ENCODE peak calls at places on chromosomes 11 and 22, in four cellular contexts. One of them, this sample, is unnamed.
A peak's percentile ranks its signal among the peaks of the same experiment; 100 is the strongest.

GRCh38 chr11:73623651-73624050 is 22.7 kb upstream of the PLEKHB1 start:
- DNase-seq in fibroblast of mammary gland: no peak
- DNase-seq in testis: no peak
- DNase-seq in CD8-positive, alpha-beta T cell: no peak
- DNase-seq in this sample: no peak

GRCh38 chr22:23268139-23268712 is 87.9 kb downstream of the BCR start:
- DNase-seq in fibroblast of mammary gland: no peak
- DNase-seq in testis: no peak
- DNase-seq in CD8-positive, alpha-beta T cell: no peak
- DNase-seq in this sample: no peak

GRCh38 chr11:20116825-20117224 is 43.5 kb downstream of the DBX1 start:
- DNase-seq in fibroblast of mammary gland: no peak
- DNase-seq in testis: no peak
- DNase-seq in CD8-positive, alpha-beta T cell: no peak
- DNase-seq in this sample: no peak

GRCh38 chr11:78031629-78032028 is 8.6 kb upstream of the KCTD14 start:
- DNase-seq in fibroblast of mammary gland: no peak
- DNase-seq in testis: no peak
- DNase-seq in CD8-positive, alpha-beta T cell: no peak
- DNase-seq in this sample: no peak

GRCh38 chr11:125433454-125434121 is 62.5 kb downstream of the FEZ1 start:
- DNase-seq in fibroblast of mammary gland: peak; percentile 51
- DNase-seq in testis: peak; percentile 60
- DNase-seq in CD8-positive, alpha-beta T cell: no peak
- DNase-seq in this sample: no peak

GRCh38 chr22:23180893-23181762 is 819 bp downstream of the BCR start:
- DNase-seq in fibroblast of mammary gland: no peak
- DNase-seq in testis: no peak
- DNase-seq in CD8-positive, alpha-beta T cell: peak; percentile 32
- DNase-seq in this sample: no peak

GRCh38 chr11:35116762-35117588 is 22.0 kb upstream of the CD44 start:
- DNase-seq in fibroblast of mammary gland: peak; percentile 81
- DNase-seq in testis: no peak
- DNase-seq in CD8-positive, alpha-beta T cell: no peak
- DNase-seq in this sample: peak; percentile 71

GRCh38 chr11:129625930-129626329 is 189.7 kb upstream of the TMEM45B start:
- DNase-seq in fibroblast of mammary gland: no peak
- DNase-seq in testis: no peak
- DNase-seq in CD8-positive, alpha-beta T cell: no peak
- DNase-seq in this sample: no peak

GRCh38 chr11:104327864-104328513 is 164.0 kb upstream of the PDGFD start:
- DNase-seq in fibroblast of mammary gland: no peak
- DNase-seq in testis: peak; percentile 34
- DNase-seq in CD8-positive, alpha-beta T cell: no peak
- DNase-seq in this sample: no peak

GRCh38 chr22:39252461-39253391 is 7.9 kb upstream of the PDGFB start:
- DNase-seq in fibroblast of mammary gland: peak; percentile 18
- DNase-seq in testis: no peak
- DNase-seq in CD8-positive, alpha-beta T cell: no peak
- DNase-seq in this sample: no peak

GRCh38 chr11:118092907-118093571 is 6.3 kb upstream of the SMIM35 start:
- DNase-seq in fibroblast of mammary gland: no peak
- DNase-seq in testis: no peak
- DNase-seq in CD8-positive, alpha-beta T cell: no peak
- DNase-seq in this sample: no peak

GRCh38 chr11:16000065-16000464 is 356.3 kb downstream of the SOX6 start:
- DNase-seq in fibroblast of mammary gland: peak; percentile 85
- DNase-seq in testis: no peak
- DNase-seq in CD8-positive, alpha-beta T cell: no peak
- DNase-seq in this sample: peak; percentile 16

GRCh38 chr22:46031965-46032851 is 55.2 kb upstream of the WNT7B start:
- DNase-seq in fibroblast of mammary gland: no peak
- DNase-seq in testis: no peak
- DNase-seq in CD8-positive, alpha-beta T cell: no peak
- DNase-seq in this sample: no peak

GRCh38 chr11:45569776-45570175 is 95.6 kb downstream of the CHST1 start:
- DNase-seq in fibroblast of mammary gland: no peak
- DNase-seq in testis: no peak
- DNase-seq in CD8-positive, alpha-beta T cell: no peak
- DNase-seq in this sample: no peak

GRCh38 chr22:31911565-31912401 is 32.6 kb upstream of the YWHAH start:
- DNase-seq in fibroblast of mammary gland: peak; percentile 7
- DNase-seq in testis: no peak
- DNase-seq in CD8-positive, alpha-beta T cell: no peak
- DNase-seq in this sample: no peak

GRCh38 chr11:17599460-17599925 is 52.4 kb downstream of the OTOG start:
- DNase-seq in fibroblast of mammary gland: no peak
- DNase-seq in testis: peak; percentile 6
- DNase-seq in CD8-positive, alpha-beta T cell: no peak
- DNase-seq in this sample: no peak

GRCh38 chr22:28015676-28016601 is 96.9 kb upstream of the PITPNB start:
- DNase-seq in fibroblast of mammary gland: no peak
- DNase-seq in testis: no peak
- DNase-seq in CD8-positive, alpha-beta T cell: no peak
- DNase-seq in this sample: no peak

GRCh38 chr22:50247748-50248147 is 2.9 kb upstream of the TUBGCP6 start:
- DNase-seq in fibroblast of mammary gland: peak; percentile 60
- DNase-seq in testis: peak; percentile 56
- DNase-seq in CD8-positive, alpha-beta T cell: peak; percentile 34
- DNase-seq in this sample: no peak

GRCh38 chr11:7501894-7502293 is 11.9 kb upstream of the PPFIBP2 start:
- DNase-seq in fibroblast of mammary gland: no peak
- DNase-seq in testis: no peak
- DNase-seq in CD8-positive, alpha-beta T cell: no peak
- DNase-seq in this sample: no peak

GRCh38 chr11:21612326-21612725 is 580.6 kb upstream of the ANO5 start:
- DNase-seq in fibroblast of mammary gland: no peak
- DNase-seq in testis: no peak
- DNase-seq in CD8-positive, alpha-beta T cell: no peak
- DNase-seq in this sample: no peak

GRCh38 chr22:30628491-30628890 is 7.1 kb upstream of the SLC35E4 start:
- DNase-seq in fibroblast of mammary gland: no peak
- DNase-seq in testis: peak; percentile 56
- DNase-seq in CD8-positive, alpha-beta T cell: no peak
- DNase-seq in this sample: no peak

GRCh38 chr11:129385801-129386200 is 10.2 kb downstream of the BARX2 start:
- DNase-seq in fibroblast of mammary gland: no peak
- DNase-seq in testis: no peak
- DNase-seq in CD8-positive, alpha-beta T cell: no peak
- DNase-seq in this sample: no peak

GRCh38 chr22:31179345-31179744 is 19.4 kb downstream of the RNF185 start:
- DNase-seq in fibroblast of mammary gland: peak; percentile 32
- DNase-seq in testis: no peak
- DNase-seq in CD8-positive, alpha-beta T cell: no peak
- DNase-seq in this sample: no peak

GRCh38 chr11:266676-267439 is 11.3 kb upstream of the NLRP6 start:
- DNase-seq in fibroblast of mammary gland: peak; percentile 21
- DNase-seq in testis: no peak
- DNase-seq in CD8-positive, alpha-beta T cell: peak; percentile 25
- DNase-seq in this sample: no peak

GRCh38 chr11:8102296-8102915 is 21.4 kb downstream of the TUB start:
- DNase-seq in fibroblast of mammary gland: no peak
- DNase-seq in testis: no peak
- DNase-seq in CD8-positive, alpha-beta T cell: peak; percentile 4
- DNase-seq in this sample: no peak

GRCh38 chr22:19477321-19478085 is 1.5 kb downstream of the UFD1 start:
- DNase-seq in fibroblast of mammary gland: peak; percentile 40
- DNase-seq in testis: no peak
- DNase-seq in CD8-positive, alpha-beta T cell: no peak
- DNase-seq in this sample: no peak

GRCh38 chr11:86064236-86064803 is 4.6 kb downstream of the PICALM start:
- DNase-seq in fibroblast of mammary gland: peak; percentile 50
- DNase-seq in testis: no peak
- DNase-seq in CD8-positive, alpha-beta T cell: no peak
- DNase-seq in this sample: no peak

GRCh38 chr11:86066033-86066432 is 2.9 kb downstream of the PICALM start:
- DNase-seq in fibroblast of mammary gland: no peak
- DNase-seq in testis: no peak
- DNase-seq in CD8-positive, alpha-beta T cell: no peak
- DNase-seq in this sample: no peak

GRCh38 chr11:86062719-86063118 is 6.2 kb downstream of the PICALM start:
- DNase-seq in fibroblast of mammary gland: peak; percentile 21
- DNase-seq in testis: no peak
- DNase-seq in CD8-positive, alpha-beta T cell: no peak
- DNase-seq in this sample: no peak

GRCh38 chr11:86061483-86061882 is 7.4 kb downstream of the PICALM start:
- DNase-seq in fibroblast of mammary gland: no peak
- DNase-seq in testis: no peak
- DNase-seq in CD8-positive, alpha-beta T cell: no peak
- DNase-seq in this sample: no peak

DNA sequence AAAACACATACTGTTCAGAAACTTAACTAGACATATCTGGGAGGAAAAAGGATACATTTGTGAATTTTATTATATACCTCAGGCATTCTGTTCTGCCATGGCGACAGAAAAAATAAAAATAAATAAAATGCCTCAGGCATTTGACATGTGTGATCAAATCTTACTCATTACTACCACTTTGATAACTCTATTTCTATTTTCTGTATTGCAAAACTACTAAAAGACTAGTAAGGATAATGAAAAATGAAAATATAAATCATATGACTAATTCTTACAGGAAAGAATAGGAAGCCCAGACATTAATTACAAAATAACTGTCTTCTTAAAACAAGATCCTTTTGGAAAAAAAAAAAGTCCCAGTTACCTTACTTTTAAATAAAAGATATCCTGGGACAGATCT is 5.3 kb downstream of the PICALM start:
- DNase-seq in fibroblast of mammary gland: peak; percentile 51
- DNase-seq in testis: no peak
- DNase-seq in CD8-positive, alpha-beta T cell: no peak
- DNase-seq in this sample: no peak
- H3K4me3 ChIP-seq in fibroblast of mammary gland: no peak overlapping the region
- H3K4me3 ChIP-seq in testis: no peak overlapping the region
- H3K4me3 ChIP-seq in CD8-positive, alpha-beta T cell: no peak overlapping the region
- H3K4me3 ChIP-seq in this sample: no peak overlapping the region

GRCh38 chr22:42168476-42168875 is 37.9 kb upstream of the CYP2D6 start:
- DNase-seq in fibroblast of mammary gland: no peak
- DNase-seq in testis: no peak
- DNase-seq in CD8-positive, alpha-beta T cell: no peak
- DNase-seq in this sample: no peak
- TF ChIP-seq CTCF in fibroblast of mammary gland: no peak
- TF ChIP-seq CTCF in testis: no peak
- TF ChIP-seq CTCF in CD8-positive, alpha-beta T cell: no peak
- TF ChIP-seq CTCF in this sample: no peak

GRCh38 chr22:37033605-37034430 is 14.3 kb downstream of the MPST start:
- DNase-seq in fibroblast of mammary gland: no peak
- DNase-seq in testis: no peak
- DNase-seq in CD8-positive, alpha-beta T cell: no peak
- DNase-seq in this sample: no peak
- H3K4me3 ChIP-seq in fibroblast of mammary gland: no peak overlapping the region
- H3K4me3 ChIP-seq in testis: no peak overlapping the region
- H3K4me3 ChIP-seq in CD8-positive, alpha-beta T cell: no peak overlapping the region
- H3K4me3 ChIP-seq in this sample: no peak overlapping the region

GRCh38 chr11:80155412-80156017 is 714.7 kb upstream of the TENM4 start:
- DNase-seq in fibroblast of mammary gland: peak; percentile 37
- DNase-seq in testis: no peak
- DNase-seq in CD8-positive, alpha-beta T cell: no peak
- DNase-seq in this sample: no peak
- TF ChIP-seq CTCF in fibroblast of mammary gland: peak; percentile 64
- TF ChIP-seq CTCF in testis: no peak
- TF ChIP-seq CTCF in CD8-positive, alpha-beta T cell: no peak
- TF ChIP-seq CTCF in this sample: peak; percentile 72

DNA sequence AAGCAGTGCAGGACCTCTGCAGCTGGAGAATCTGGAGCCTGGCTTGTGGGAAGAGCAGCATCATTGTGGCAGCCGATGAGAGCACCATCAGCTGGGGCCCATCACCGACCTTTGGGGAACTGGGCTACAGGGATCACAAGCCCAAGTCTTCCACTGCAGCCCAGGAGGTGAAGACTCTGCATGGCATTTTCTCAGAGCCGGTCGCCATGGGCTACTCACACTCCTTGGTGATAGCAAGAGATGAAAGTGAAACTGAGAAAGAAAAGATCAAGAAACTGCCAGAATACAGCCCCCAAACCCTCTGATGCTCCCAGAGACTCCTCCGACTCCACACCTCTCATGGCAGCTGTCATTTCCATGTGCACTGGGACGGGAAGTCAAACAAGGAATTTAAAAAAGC is 35.6 kb downstream of the ASRGL1 start:
- DNase-seq in fibroblast of mammary gland: no peak
- DNase-seq in testis: no peak
- DNase-seq in CD8-positive, alpha-beta T cell: no peak
- DNase-seq in this sample: no peak
- H3K4me3 ChIP-seq in fibroblast of mammary gland: no peak overlapping the region
- H3K4me3 ChIP-seq in testis: no peak overlapping the region
- H3K4me3 ChIP-seq in CD8-positive, alpha-beta T cell: no peak overlapping the region
- H3K4me3 ChIP-seq in this sample: no peak overlapping the region

GRCh38 chr11:67262731-67263675 is 3.3 kb upstream of the GRK2 start:
- DNase-seq in fibroblast of mammary gland: peak; percentile 87
- DNase-seq in testis: peak; percentile 86
- DNase-seq in CD8-positive, alpha-beta T cell: peak; percentile 79
- DNase-seq in this sample: peak; percentile 56

GRCh38 chr11:67261942-67262681 is 4.2 kb upstream of the GRK2 start:
- DNase-seq in fibroblast of mammary gland: no peak
- DNase-seq in testis: no peak
- DNase-seq in CD8-positive, alpha-beta T cell: no peak
- DNase-seq in this sample: no peak

GRCh38 chr11:67264260-67264659 is 2.0 kb upstream of the GRK2 start:
- DNase-seq in fibroblast of mammary gland: no peak
- DNase-seq in testis: no peak
- DNase-seq in CD8-positive, alpha-beta T cell: no peak
- DNase-seq in this sample: no peak

GRCh38 chr11:67260406-67260805 is 5.9 kb upstream of the GRK2 start:
- DNase-seq in fibroblast of mammary gland: no peak
- DNase-seq in testis: no peak
- DNase-seq in CD8-positive, alpha-beta T cell: no peak
- DNase-seq in this sample: no peak

DNA sequence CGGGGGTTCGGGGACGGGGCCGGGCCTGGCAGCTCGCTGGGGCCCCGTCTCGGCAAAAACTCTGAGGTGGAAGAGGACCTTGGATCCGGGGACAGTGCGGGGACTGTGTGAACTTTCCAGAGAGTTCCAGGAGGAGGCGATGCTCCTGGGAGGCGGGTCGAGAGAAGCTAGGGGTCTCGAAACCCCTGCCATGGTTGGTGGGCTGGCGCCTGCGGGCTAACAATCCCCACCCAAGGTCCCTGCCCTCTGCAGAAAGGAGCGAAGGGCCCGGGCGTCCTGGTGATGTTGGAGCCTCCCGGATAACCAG is 4.7 kb upstream of the GRK2 start:
- DNase-seq in fibroblast of mammary gland: no peak
- DNase-seq in testis: no peak
- DNase-seq in CD8-positive, alpha-beta T cell: no peak
- DNase-seq in this sample: no peak
- TF ChIP-seq CTCF in fibroblast of mammary gland: peak; percentile 23
- TF ChIP-seq CTCF in testis: no peak
- TF ChIP-seq CTCF in CD8-positive, alpha-beta T cell: no peak
- TF ChIP-seq CTCF in this sample: peak; percentile 15

This sample was measured in AG09309.